ENCODE peak calls at places on chromosome 22, in ten cellular contexts. U is OCI-LY7, G is right lobe of liver, V is breast epithelium, Y is kidney, T is ovary, R is colonic mucosa, I is psoas muscle, A is PC-3, C is spleen. H is an unnamed sample.

GRCh38 chr22:48476599-48476998 is 1351.1 kb downstream of the BRD1 start:
- DNase-seq in T (no peak), I (no peak), U (no peak), C (peak; percentile 22), A (no peak), G (no peak), Y (no peak), V (no peak), R (no peak), H (no peak)

GRCh38 chr22:46613606-46613997 is 6.6 kb upstream of the GRAMD4 start:
- DNase-seq in T (no peak), Y (no peak), V (no peak), I (peak; percentile 49), C (peak; percentile 90), G (peak; percentile 47), A (no peak), U (peak; percentile 78), R (no peak), H (no peak)

GRCh38 chr22:35335936-35336781 is 36.5 kb downstream of the TOM1 start:
- DNase-seq in G (no peak), R (no peak), A (no peak), I (no peak), U (no peak), Y (peak; percentile 67), V (no peak), C (no peak), T (no peak), H (peak; percentile 40)

GRCh38 chr22:47144791-47145425 is 382.5 kb downstream of the TBC1D22A start:
- DNase-seq in A (no peak), G (no peak), Y (no peak), U (no peak), R (no peak), T (no peak), C (no peak), V (no peak), I (no peak), H (no peak)

GRCh38 chr22:37563153-37564081 is 3.1 kb downstream of the CDC42EP1 start:
- DNase-seq in I (peak; percentile 83), C (no peak), A (peak; percentile 92), V (peak; percentile 92), G (no peak), Y (peak; percentile 89), T (peak; percentile 90), R (peak; percentile 84), U (no peak), H (no peak)

GRCh38 chr22:46830001-46830715 is 67.7 kb downstream of the TBC1D22A start:
- DNase-seq in R (no peak), Y (no peak), A (peak; percentile 84), G (no peak), V (no peak), U (no peak), T (no peak), I (peak; percentile 65), C (peak; percentile 72), H (peak; percentile 40)

GRCh38 chr22:48301421-48301820 is 1526.3 kb downstream of the BRD1 start:
- DNase-seq in V (no peak), T (no peak), Y (no peak), I (no peak), C (no peak), A (no peak), U (no peak), R (no peak), G (no peak), H (no peak)

GRCh38 chr22:50473088-50473487 is 1.7 kb downstream of the SBF1 start:
- DNase-seq in G (no peak), U (peak; percentile 85), C (peak; percentile 79), I (no peak), R (peak; percentile 46), Y (peak; percentile 61), V (no peak), A (peak; percentile 36), T (no peak), H (no peak)

GRCh38 chr22:23373601-23374000 is 193.3 kb downstream of the BCR start:
- DNase-seq in G (peak; percentile 21), T (no peak), A (no peak), R (no peak), Y (no peak), I (no peak), U (no peak), V (no peak), C (no peak), H (no peak)

GRCh38 chr22:23380230-23380573 is 199.9 kb downstream of the IGLL1 start:
- DNase-seq in V (no peak), C (no peak), Y (no peak), I (no peak), A (no peak), T (no peak), G (no peak), R (no peak), U (no peak), H (peak; percentile 69)

GRCh38 chr22:23377767-23378166 is 197.5 kb downstream of the BCR start:
- DNase-seq in G (no peak), U (no peak), A (no peak), C (no peak), V (no peak), T (no peak), R (no peak), Y (no peak), I (no peak), H (no peak)

GRCh38 chr22:23375031-23375827 is 194.9 kb downstream of the BCR start:
- DNase-seq in C (no peak), V (no peak), I (no peak), G (no peak), U (no peak), A (no peak), R (no peak), Y (no peak), T (no peak), H (no peak)

DNA sequence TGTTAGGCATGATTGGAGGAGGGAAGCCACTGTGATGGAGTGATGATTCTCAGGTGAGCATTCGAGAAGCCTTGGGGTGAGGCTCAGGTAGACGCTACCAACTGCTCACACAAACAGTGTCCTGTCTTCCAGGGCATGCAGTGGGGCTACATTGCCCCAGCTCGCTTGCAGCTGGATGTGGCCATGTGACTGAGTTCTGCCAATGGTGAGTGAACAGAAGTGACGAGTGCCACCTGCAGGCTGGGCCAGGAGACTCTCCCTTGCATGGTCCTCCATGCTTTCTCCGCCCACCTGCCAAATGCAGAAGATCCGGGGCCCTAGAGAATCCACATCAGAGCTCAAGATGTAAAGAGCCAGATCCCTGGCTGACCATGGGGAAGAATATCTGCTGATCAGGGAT is 195.9 kb downstream of the BCR start:
- DNase-seq in A (peak; percentile 42), I (no peak), C (no peak), G (no peak), R (peak; percentile 59), U (peak; percentile 50), T (no peak), Y (no peak), V (no peak), H (peak; percentile 71)
- TF ChIP-seq CTCF in A (peak; percentile 44), I (no peak), C (peak; percentile 50), G (no peak), R (peak; percentile 41), U (peak; percentile 62), T (no peak), Y (peak; percentile 38), V (no peak), H (peak; percentile 69)

GRCh38 chr22:25747245-25747944 is 5.4 kb downstream of the MYO18B start:
- DNase-seq in V (no peak), A (no peak), R (no peak), Y (peak; percentile 77), C (no peak), U (no peak), G (no peak), I (peak; percentile 90), T (peak; percentile 27), H (peak; percentile 85)
- H3K4me1 ChIP-seq in V (no peaks in the 10 kb centered on the region), A (no peaks in the 10 kb centered on the region), R (no peaks in the 10 kb centered on the region), Y (peaks cover 3% of the 10 kb centered on the region), C (peaks cover 3% of the 10 kb centered on the region), U (no peaks in the 10 kb centered on the region), G (no peaks in the 10 kb centered on the region), I (peaks cover 58% of the 10 kb centered on the region), T (no peaks in the 10 kb centered on the region), H (peaks cover 25% of the 10 kb centered on the region)

GRCh38 chr22:38715852-38716251 is 10.1 kb downstream of the GTPBP1 start:
- DNase-seq in A (no peak), G (no peak), C (no peak), T (no peak), R (no peak), V (no peak), I (no peak), U (no peak), Y (no peak), H (no peak)

GRCh38 chr22:38715176-38715764 is 9.5 kb downstream of the GTPBP1 start:
- DNase-seq in G (no peak), I (no peak), U (no peak), Y (no peak), V (no peak), T (no peak), C (peak; percentile 85), R (no peak), A (no peak), H (no peak)

GRCh38 chr22:38717244-38717643 is 11.5 kb downstream of the GTPBP1 start:
- DNase-seq in G (no peak), U (no peak), I (no peak), C (no peak), R (no peak), T (no peak), A (no peak), V (no peak), Y (no peak), H (no peak)

GRCh38 chr22:38716271-38716670 is 10.5 kb downstream of the GTPBP1 start:
- DNase-seq in A (no peak), G (no peak), T (no peak), Y (no peak), C (no peak), U (no peak), R (no peak), I (no peak), V (no peak), H (no peak)

DNA sequence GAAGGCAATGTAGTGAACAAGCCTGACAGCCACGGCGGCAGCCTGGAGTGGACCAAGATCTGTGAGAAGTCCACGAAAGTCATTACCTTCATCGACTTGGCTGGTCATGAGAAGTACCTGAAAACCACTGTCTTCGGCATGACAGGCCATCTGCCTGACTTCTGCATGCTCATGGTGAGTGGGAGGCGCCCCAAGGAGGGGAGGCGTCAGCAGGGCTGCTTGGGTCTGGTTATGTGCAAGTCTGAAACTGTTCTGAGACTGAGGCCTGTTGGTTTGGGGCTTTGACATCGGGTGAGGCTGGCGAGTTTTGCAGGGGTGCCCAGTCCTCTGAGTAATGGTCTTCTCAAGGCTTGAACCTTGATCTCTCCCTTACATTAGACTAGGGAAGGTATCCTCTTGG is 11.1 kb downstream of the GTPBP1 start:
- DNase-seq in T (no peak), A (no peak), G (no peak), Y (no peak), R (no peak), V (no peak), I (no peak), U (no peak), C (no peak), H (no peak)
- H3K36me3 ChIP-seq in T (no peaks in the 10 kb centered on the region), A (peaks cover 9% of the 10 kb centered on the region), G (no peaks in the 10 kb centered on the region), Y (peaks cover 16% of the 10 kb centered on the region), R (peaks cover 24% of the 10 kb centered on the region), V (no peaks in the 10 kb centered on the region), I (peaks cover 63% of the 10 kb centered on the region), U (peaks cover 51% of the 10 kb centered on the region), C (peaks cover 47% of the 10 kb centered on the region), H (peaks cover 61% of the 10 kb centered on the region)

DNA sequence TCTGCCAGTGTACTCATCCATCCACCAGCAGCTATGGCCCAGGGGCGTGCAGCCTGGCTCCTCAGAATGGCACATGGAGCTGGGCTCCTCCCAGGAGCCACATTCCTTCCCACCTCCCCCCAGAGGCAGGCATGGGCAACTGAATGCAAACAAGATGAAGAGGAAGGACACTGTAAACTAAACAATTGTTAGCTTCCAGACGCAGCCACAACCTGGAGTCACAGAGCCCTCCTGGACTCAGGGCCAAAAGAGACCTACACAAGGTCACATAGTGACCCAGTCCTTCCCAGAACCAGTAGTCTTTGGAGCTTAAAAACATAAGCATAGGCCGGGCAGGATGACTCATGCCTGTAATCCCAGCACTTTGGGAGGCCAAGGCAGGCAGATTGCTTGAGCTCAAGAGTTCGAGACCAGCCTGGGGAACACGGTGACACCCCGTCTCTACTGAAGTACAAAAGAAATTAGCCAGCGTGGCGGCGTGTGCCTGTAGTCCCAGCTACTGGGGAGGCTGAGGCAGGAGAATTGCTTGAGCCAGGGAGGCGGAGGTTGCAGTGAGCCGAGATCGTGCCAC is 30.7 kb upstream of the CLDN5 start:
- DNase-seq in A (peak; percentile 59), I (no peak), R (no peak), U (no peak), T (no peak), C (no peak), G (no peak), V (no peak), Y (no peak), H (peak; percentile 38)
- TF ChIP-seq CTCF in A (no peak), I (no peak), R (no peak), U (no peak), T (no peak), C (no peak), G (no peak), V (no peak), Y (no peak), H (peak; percentile 11)

H was measured in BE2C.